ENCODE peak calls at places on chromosomes 4 and X, in four cellular contexts. One of them, this sample, is unnamed.

GRCh38 chr4:43781125-43781524 is 667.5 kb downstream of the KCTD8 start:
- DNase-seq in endodermal cell: no peak
- DNase-seq in AG09319: no peak
- DNase-seq in IMR-90: no peak
- DNase-seq in this sample: no peak

GRCh38 chrX:45710081-45710801 is 509.6 kb upstream of the DIPK2B start:
- DNase-seq in endodermal cell: no peak
- DNase-seq in AG09319: peak; percentile 66
- DNase-seq in IMR-90: peak; percentile 96
- DNase-seq in this sample: peak; percentile 71

GRCh38 chr4:77579406-77580076 is 26.1 kb upstream of the CXCL13 start:
- DNase-seq in endodermal cell: no peak
- DNase-seq in AG09319: peak; percentile 39
- DNase-seq in IMR-90: peak; percentile 78
- DNase-seq in this sample: no peak

GRCh38 chr4:66694716-66695115 is 850.6 kb downstream of the CENPC start:
- DNase-seq in endodermal cell: no peak
- DNase-seq in AG09319: no peak
- DNase-seq in IMR-90: no peak
- DNase-seq in this sample: no peak

GRCh38 chr4:11505225-11505971 is 76.7 kb upstream of the HS3ST1 start:
- DNase-seq in endodermal cell: no peak
- DNase-seq in AG09319: no peak
- DNase-seq in IMR-90: no peak
- DNase-seq in this sample: peak; percentile 59

GRCh38 chrX:154714925-154715324 is 36.0 kb downstream of the GAB3 start:
- DNase-seq in endodermal cell: peak; percentile 78
- DNase-seq in AG09319: no peak
- DNase-seq in IMR-90: peak; percentile 50
- DNase-seq in this sample: no peak

GRCh38 chr4:82905205-82905604 is 4.7 kb downstream of the THAP9 start:
- DNase-seq in endodermal cell: no peak
- DNase-seq in AG09319: no peak
- DNase-seq in IMR-90: peak; percentile 64
- DNase-seq in this sample: no peak

GRCh38 chr4:186942745-186943606 is 219.3 kb upstream of the FAT1 start:
- DNase-seq in endodermal cell: no peak
- DNase-seq in AG09319: no peak
- DNase-seq in IMR-90: peak; percentile 73
- DNase-seq in this sample: no peak

GRCh38 chr4:150130953-150131352 is 52.7 kb downstream of the DCLK2 start:
- DNase-seq in endodermal cell: no peak
- DNase-seq in AG09319: peak; percentile 80
- DNase-seq in IMR-90: peak; percentile 83
- DNase-seq in this sample: no peak

DNA sequence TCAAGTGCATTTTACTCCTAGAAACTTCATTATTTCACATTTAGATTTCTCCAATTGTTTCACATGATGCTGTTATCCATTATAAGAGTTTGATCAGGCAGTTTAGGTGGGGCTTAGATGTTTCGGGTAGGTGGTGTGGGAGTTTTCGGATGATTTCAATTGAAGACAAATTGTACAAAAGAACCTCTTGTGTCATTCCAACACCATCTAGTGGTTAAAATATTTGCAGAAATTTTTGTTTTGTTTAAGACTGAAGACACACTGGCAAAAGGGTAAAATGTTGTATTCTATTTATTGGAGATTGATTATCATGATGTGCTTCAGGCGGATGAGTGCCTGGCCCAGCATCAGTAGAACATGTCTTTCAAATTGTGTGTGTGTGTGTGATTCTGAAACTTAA is 212.7 kb downstream of the SH3BGRL start:
- DNase-seq in endodermal cell: no peak
- DNase-seq in AG09319: no peak
- DNase-seq in IMR-90: no peak
- DNase-seq in this sample: no peak
- TF ChIP-seq CTCF in endodermal cell: no peak
- TF ChIP-seq CTCF in AG09319: no peak
- TF ChIP-seq CTCF in IMR-90: peak; percentile 31
- TF ChIP-seq CTCF in this sample: peak; percentile 18

GRCh38 chrX:106177106-106177981 is 9.2 kb downstream of the PWWP3B start:
- DNase-seq in endodermal cell: peak; percentile 86
- DNase-seq in AG09319: no peak
- DNase-seq in IMR-90: no peak
- DNase-seq in this sample: no peak
- TF ChIP-seq CTCF in endodermal cell: no peak
- TF ChIP-seq CTCF in AG09319: no peak
- TF ChIP-seq CTCF in IMR-90: no peak
- TF ChIP-seq CTCF in this sample: no peak

DNA sequence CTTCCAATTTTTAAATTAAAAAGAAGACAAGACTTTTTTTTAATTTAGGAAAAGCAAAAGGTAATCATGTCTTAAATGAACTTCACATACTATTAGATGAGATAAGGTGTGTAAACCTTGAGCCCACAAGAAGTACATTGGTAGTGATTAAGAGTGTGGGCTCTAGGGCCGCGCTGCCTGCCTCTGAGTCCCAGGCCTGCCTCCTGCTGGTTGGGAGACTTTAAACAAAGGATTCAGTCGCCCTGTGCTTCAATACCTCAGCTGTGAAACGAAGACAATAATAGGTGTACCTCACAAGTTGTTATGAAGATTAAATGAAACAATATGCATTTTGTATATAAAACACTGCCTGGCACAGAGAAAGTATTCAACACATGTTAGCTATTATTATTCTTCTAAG is 95.9 kb upstream of the MYOZ2 start:
- DNase-seq in endodermal cell: peak; percentile 84
- DNase-seq in AG09319: no peak
- DNase-seq in IMR-90: no peak
- DNase-seq in this sample: no peak
- TF ChIP-seq CTCF in endodermal cell: peak; percentile 78
- TF ChIP-seq CTCF in AG09319: no peak
- TF ChIP-seq CTCF in IMR-90: peak; percentile 25
- TF ChIP-seq CTCF in this sample: peak; percentile 25

GRCh38 chrX:128460835-128461234 is 408.6 kb upstream of the ACTRT1 start:
- DNase-seq in endodermal cell: peak; percentile 45
- DNase-seq in AG09319: no peak
- DNase-seq in IMR-90: no peak
- DNase-seq in this sample: peak; percentile 2
- TF ChIP-seq CTCF in endodermal cell: peak; percentile 70
- TF ChIP-seq CTCF in AG09319: no peak
- TF ChIP-seq CTCF in IMR-90: no peak
- TF ChIP-seq CTCF in this sample: peak; percentile 47

DNA sequence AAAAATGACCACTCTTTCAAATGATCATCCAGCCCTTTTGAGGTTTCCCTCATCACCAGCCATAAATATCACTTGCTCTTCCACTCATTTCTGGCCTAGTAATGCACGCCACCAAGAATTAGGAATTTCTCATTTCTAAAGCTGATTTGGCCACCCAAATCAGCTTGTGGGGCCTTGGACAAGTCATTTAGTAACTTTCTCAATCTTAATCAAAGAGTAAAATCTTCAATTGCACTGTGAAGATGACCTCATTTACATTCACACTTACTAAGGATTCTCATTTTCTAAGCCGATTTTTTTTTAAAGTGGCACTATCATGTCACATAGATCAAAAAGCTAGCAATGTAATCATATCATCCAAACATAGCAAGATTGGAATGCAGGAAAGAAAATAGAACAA is 150.0 kb upstream of the HHIP start:
- DNase-seq in endodermal cell: no peak
- DNase-seq in AG09319: no peak
- DNase-seq in IMR-90: no peak
- DNase-seq in this sample: no peak
- TF ChIP-seq CTCF in endodermal cell: no peak
- TF ChIP-seq CTCF in AG09319: no peak
- TF ChIP-seq CTCF in IMR-90: no peak
- TF ChIP-seq CTCF in this sample: no peak

GRCh38 chrX:31658360-31658759 is 586.5 kb upstream of the FTHL17 start:
- DNase-seq in endodermal cell: no peak
- DNase-seq in AG09319: no peak
- DNase-seq in IMR-90: peak; percentile 49
- DNase-seq in this sample: peak; percentile 4
- TF ChIP-seq CTCF in endodermal cell: peak; percentile 82
- TF ChIP-seq CTCF in AG09319: peak; percentile 48
- TF ChIP-seq CTCF in IMR-90: peak; percentile 63
- TF ChIP-seq CTCF in this sample: peak; percentile 14